ENCODE peak calls at places on chromosomes 5 and 9, in four cellular contexts. I is T-helper 9 cell, H is AG09309, F is A549. Z is an unnamed sample.

GRCh38 chr9:117718085-117718484 is 13.9 kb downstream of the TLR4 start:
- DNase-seq in I (no peak), H (no peak), F (no peak), Z (peak; percentile 33)

GRCh38 chr9:110101531-110102161 is 106.3 kb downstream of the C9orf152 start:
- DNase-seq in I (no peak), H (no peak), F (no peak), Z (no peak)

GRCh38 chr5:40041452-40041851 is 616.7 kb upstream of the DAB2 start:
- DNase-seq in I (no peak), H (no peak), F (no peak), Z (no peak)

GRCh38 chr9:122370869-122371467 is at the start of gene PTGS1:
- DNase-seq in I (no peak), H (no peak), F (no peak), Z (no peak)

GRCh38 chr9:94926457-94926852 is 200.0 kb downstream of the AOPEP start:
- DNase-seq in I (no peak), H (no peak), F (no peak), Z (no peak)

GRCh38 chr5:68591850-68592249 is 376.3 kb downstream of the PIK3R1 start:
- DNase-seq in I (no peak), H (no peak), F (no peak), Z (no peak)

GRCh38 chr9:123776856-123777560 is 152.9 kb downstream of the DENND1A start:
- DNase-seq in I (no peak), H (no peak), F (no peak), Z (no peak)

GRCh38 chr5:62093981-62094380 is 212.0 kb upstream of the KIF2A start:
- DNase-seq in I (no peak), H (no peak), F (peak; percentile 55), Z (no peak)

GRCh38 chr5:55575815-55576583 is 41.2 kb upstream of the PLPP1 start:
- DNase-seq in I (no peak), H (peak; percentile 73), F (no peak), Z (no peak)

GRCh38 chr5:16970826-16971225 is 34.7 kb upstream of the MYO10 start:
- DNase-seq in I (no peak), H (no peak), F (no peak), Z (no peak)

GRCh38 chr9:93893899-93894690 is 61.1 kb downstream of the BARX1 start:
- DNase-seq in I (no peak), H (no peak), F (no peak), Z (no peak)

GRCh38 chr5:76114192-76114795 is 31.1 kb downstream of the SV2C start:
- DNase-seq in I (no peak), H (no peak), F (no peak), Z (no peak)

GRCh38 chr9:127187231-127187956 is 65.0 kb upstream of the ANGPTL2 start:
- DNase-seq in I (no peak), H (peak; percentile 97), F (peak; percentile 60), Z (no peak)

GRCh38 chr9:11319477-11320060 is 706.8 kb upstream of the PTPRD start:
- DNase-seq in I (no peak), H (no peak), F (no peak), Z (no peak)

GRCh38 chr9:128921881-128922763 is 1.3 kb downstream of the PHYHD1 start:
- DNase-seq in I (no peak), H (no peak), F (no peak), Z (no peak)

GRCh38 chr9:81374459-81374858 is 314.9 kb downstream of the TLE1 start:
- DNase-seq in I (no peak), H (no peak), F (no peak), Z (no peak)

GRCh38 chr9:69432623-69433022 is 107.6 kb downstream of the ENTREP1 start:
- DNase-seq in I (no peak), H (no peak), F (no peak), Z (no peak)

GRCh38 chr9:21883642-21884041 is 81.2 kb downstream of the MTAP start:
- DNase-seq in I (no peak), H (no peak), F (no peak), Z (no peak)

GRCh38 chr9:130332384-130332926 is 66.9 kb downstream of the HMCN2 start:
- DNase-seq in I (no peak), H (no peak), F (no peak), Z (no peak)

GRCh38 chr5:58491216-58491892 is at the start of gene GAPT:
- DNase-seq in I (no peak), H (no peak), F (no peak), Z (no peak)

GRCh38 chr9:121916008-121916407 is 177.1 kb downstream of the TTLL11 start:
- DNase-seq in I (no peak), H (no peak), F (no peak), Z (no peak)

GRCh38 chr9:114388764-114389375 is 1.1 kb upstream of the AKNA start:
- DNase-seq in I (no peak), H (no peak), F (no peak), Z (no peak)

GRCh38 chr9:119195521-119195920 is 173.7 kb downstream of the BRINP1 start:
- DNase-seq in I (no peak), H (no peak), F (no peak), Z (no peak)

GRCh38 chr5:2047341-2047927 is 164.7 kb upstream of the IRX4 start:
- DNase-seq in I (no peak), H (no peak), F (no peak), Z (no peak)

GRCh38 chr5:73135429-73136276 is 15.3 kb downstream of the TMEM171 start:
- DNase-seq in I (no peak), H (peak; percentile 16), F (peak; percentile 40), Z (no peak)

GRCh38 chr9:93808115-93809029 is 146.8 kb downstream of the BARX1 start:
- DNase-seq in I (no peak), H (no peak), F (no peak), Z (no peak)

GRCh38 chr9:4781408-4781807 is 11.3 kb upstream of the RCL1 start:
- DNase-seq in I (no peak), H (no peak), F (no peak), Z (no peak)

GRCh38 chr9:114033397-114034103 is 44.5 kb downstream of the AMBP start:
- DNase-seq in I (no peak), H (no peak), F (no peak), Z (no peak)